ENCODE peak calls at places on chromosomes 12 and 14, in seven cellular contexts. One of them, this sample, is unnamed.

GRCh38 chr12:38587594-38587993 is 271.0 kb downstream of the ALG10B start:
- DNase-seq in mesendoderm: no peak
- DNase-seq in tibial nerve: no peak
- DNase-seq in upper lobe of right lung: no peak
- DNase-seq in gastrocnemius medialis: no peak
- DNase-seq in uterus: no peak
- DNase-seq in breast epithelium: no peak
- DNase-seq in this sample: no peak

GRCh38 chr12:27619308-27619707 is 76.9 kb upstream of the REP15 start:
- DNase-seq in mesendoderm: peak; percentile 54
- DNase-seq in tibial nerve: no peak
- DNase-seq in upper lobe of right lung: no peak
- DNase-seq in gastrocnemius medialis: no peak
- DNase-seq in uterus: no peak
- DNase-seq in breast epithelium: no peak
- DNase-seq in this sample: no peak

GRCh38 chr14:94542111-94542810 is 19.0 kb upstream of the SERPINA4 start:
- DNase-seq in mesendoderm: no peak
- DNase-seq in tibial nerve: no peak
- DNase-seq in upper lobe of right lung: no peak
- DNase-seq in gastrocnemius medialis: no peak
- DNase-seq in uterus: no peak
- DNase-seq in breast epithelium: no peak
- DNase-seq in this sample: peak; percentile 42

GRCh38 chr14:98984719-98985041 is 287.3 kb downstream of the BCL11B start:
- DNase-seq in mesendoderm: peak; percentile 79
- DNase-seq in tibial nerve: no peak
- DNase-seq in upper lobe of right lung: no peak
- DNase-seq in gastrocnemius medialis: no peak
- DNase-seq in uterus: no peak
- DNase-seq in breast epithelium: no peak
- DNase-seq in this sample: no peak

GRCh38 chr12:30450872-30451271 is 244.8 kb downstream of the IPO8 start:
- DNase-seq in mesendoderm: peak; percentile 14
- DNase-seq in tibial nerve: no peak
- DNase-seq in upper lobe of right lung: no peak
- DNase-seq in gastrocnemius medialis: no peak
- DNase-seq in uterus: no peak
- DNase-seq in breast epithelium: no peak
- DNase-seq in this sample: no peak

GRCh38 chr12:29157486-29157946 is 8.4 kb downstream of the FAR2 start:
- DNase-seq in mesendoderm: no peak
- DNase-seq in tibial nerve: no peak
- DNase-seq in upper lobe of right lung: no peak
- DNase-seq in gastrocnemius medialis: no peak
- DNase-seq in uterus: no peak
- DNase-seq in breast epithelium: no peak
- DNase-seq in this sample: no peak

GRCh38 chr12:126537961-126538530 is 1472.8 kb downstream of the AACS start:
- DNase-seq in mesendoderm: no peak
- DNase-seq in tibial nerve: no peak
- DNase-seq in upper lobe of right lung: no peak
- DNase-seq in gastrocnemius medialis: no peak
- DNase-seq in uterus: no peak
- DNase-seq in breast epithelium: no peak
- DNase-seq in this sample: no peak

GRCh38 chr14:52266179-52266578 is 1.3 kb upstream of the PTGDR start:
- DNase-seq in mesendoderm: no peak
- DNase-seq in tibial nerve: peak; percentile 31
- DNase-seq in upper lobe of right lung: no peak
- DNase-seq in gastrocnemius medialis: peak; percentile 33
- DNase-seq in uterus: peak; percentile 64
- DNase-seq in breast epithelium: no peak
- DNase-seq in this sample: no peak

DNA sequence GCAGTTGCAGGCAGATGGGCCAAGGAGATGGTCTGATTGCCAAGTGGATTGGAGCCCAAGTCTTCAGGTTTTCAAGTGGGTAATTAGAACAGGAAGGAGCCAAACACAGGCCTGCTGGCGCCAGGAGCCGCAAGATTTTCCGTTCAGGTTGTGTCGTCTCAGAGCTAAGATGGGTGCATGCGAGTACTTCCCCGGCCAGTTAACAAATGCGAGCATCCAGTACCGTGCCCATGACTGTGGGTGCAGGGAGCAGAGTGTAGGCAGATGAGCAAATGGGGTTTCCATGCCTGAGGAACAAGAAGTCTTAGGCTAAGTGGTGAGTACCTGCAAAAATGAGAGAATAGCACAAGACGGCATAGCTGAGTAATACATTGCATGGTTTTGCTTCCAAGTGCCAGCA is 90.5 kb downstream of the CHST11 start:
- DNase-seq in mesendoderm: no peak
- DNase-seq in tibial nerve: no peak
- DNase-seq in upper lobe of right lung: peak; percentile 66
- DNase-seq in gastrocnemius medialis: no peak
- DNase-seq in uterus: no peak
- DNase-seq in breast epithelium: no peak
- DNase-seq in this sample: no peak
- H3K27ac ChIP-seq in mesendoderm: no peak overlapping the region
- H3K27ac ChIP-seq in tibial nerve: no peak overlapping the region
- H3K27ac ChIP-seq in upper lobe of right lung: no peak overlapping the region
- H3K27ac ChIP-seq in gastrocnemius medialis: no peak overlapping the region
- H3K27ac ChIP-seq in uterus: no peak overlapping the region
- H3K27ac ChIP-seq in breast epithelium: no peak overlapping the region
- H3K27ac ChIP-seq in this sample: no peak overlapping the region

GRCh38 chr14:105876829-105877228 is 350.4 kb downstream of the TMEM121 start:
- DNase-seq in mesendoderm: no peak
- DNase-seq in tibial nerve: peak; percentile 8
- DNase-seq in upper lobe of right lung: no peak
- DNase-seq in gastrocnemius medialis: no peak
- DNase-seq in uterus: no peak
- DNase-seq in breast epithelium: no peak
- DNase-seq in this sample: no peak
- H3K4me1 ChIP-seq in mesendoderm: no peaks in the 10 kb centered on the region
- H3K4me1 ChIP-seq in tibial nerve: no peaks in the 10 kb centered on the region
- H3K4me1 ChIP-seq in upper lobe of right lung: no peaks in the 10 kb centered on the region
- H3K4me1 ChIP-seq in gastrocnemius medialis: no peaks in the 10 kb centered on the region
- H3K4me1 ChIP-seq in uterus: no peaks in the 10 kb centered on the region
- H3K4me1 ChIP-seq in breast epithelium: no peaks in the 10 kb centered on the region
- H3K4me1 ChIP-seq in this sample: no peaks in the 10 kb centered on the region

GRCh38 chr14:96923003-96923402 is 125.8 kb downstream of the VRK1 start:
- DNase-seq in mesendoderm: no peak
- DNase-seq in tibial nerve: no peak
- DNase-seq in upper lobe of right lung: no peak
- DNase-seq in gastrocnemius medialis: no peak
- DNase-seq in uterus: no peak
- DNase-seq in breast epithelium: no peak
- DNase-seq in this sample: no peak
- H3K27ac ChIP-seq in mesendoderm: no peak overlapping the region
- H3K27ac ChIP-seq in tibial nerve: no peak overlapping the region
- H3K27ac ChIP-seq in upper lobe of right lung: no peak overlapping the region
- H3K27ac ChIP-seq in gastrocnemius medialis: no peak overlapping the region
- H3K27ac ChIP-seq in uterus: no peak overlapping the region
- H3K27ac ChIP-seq in breast epithelium: no peak overlapping the region
- H3K27ac ChIP-seq in this sample: no peak overlapping the region

GRCh38 chr14:23316300-23316699 is 5.0 kb upstream of the PABPN1 start:
- DNase-seq in mesendoderm: no peak
- DNase-seq in tibial nerve: no peak
- DNase-seq in upper lobe of right lung: no peak
- DNase-seq in gastrocnemius medialis: no peak
- DNase-seq in uterus: no peak
- DNase-seq in breast epithelium: no peak
- DNase-seq in this sample: no peak
- H3K4me1 ChIP-seq in mesendoderm: peaks cover 5% of the 10 kb centered on the region
- H3K4me1 ChIP-seq in tibial nerve: peaks cover 7% of the 10 kb centered on the region
- H3K4me1 ChIP-seq in upper lobe of right lung: peaks cover 6% of the 10 kb centered on the region
- H3K4me1 ChIP-seq in gastrocnemius medialis: no peaks in the 10 kb centered on the region
- H3K4me1 ChIP-seq in uterus: no peaks in the 10 kb centered on the region
- H3K4me1 ChIP-seq in breast epithelium: no peaks in the 10 kb centered on the region
- H3K4me1 ChIP-seq in this sample: no peaks in the 10 kb centered on the region

GRCh38 chr14:67982711-67983608 is 163.4 kb downstream of the RAD51B start:
- DNase-seq in mesendoderm: no peak
- DNase-seq in tibial nerve: no peak
- DNase-seq in upper lobe of right lung: no peak
- DNase-seq in gastrocnemius medialis: no peak
- DNase-seq in uterus: no peak
- DNase-seq in breast epithelium: no peak
- DNase-seq in this sample: no peak

GRCh38 chr14:67984274-67984673 is 164.7 kb downstream of the RAD51B start:
- DNase-seq in mesendoderm: no peak
- DNase-seq in tibial nerve: no peak
- DNase-seq in upper lobe of right lung: no peak
- DNase-seq in gastrocnemius medialis: no peak
- DNase-seq in uterus: no peak
- DNase-seq in breast epithelium: no peak
- DNase-seq in this sample: no peak

GRCh38 chr14:67987596-67987995 is 168.0 kb downstream of the RAD51B start:
- DNase-seq in mesendoderm: no peak
- DNase-seq in tibial nerve: no peak
- DNase-seq in upper lobe of right lung: no peak
- DNase-seq in gastrocnemius medialis: no peak
- DNase-seq in uterus: peak; percentile 56
- DNase-seq in breast epithelium: no peak
- DNase-seq in this sample: no peak
- H3K27ac ChIP-seq in mesendoderm: no peak overlapping the region
- H3K27ac ChIP-seq in tibial nerve: peak overlapping the region; percentile 27
- H3K27ac ChIP-seq in upper lobe of right lung: peak overlapping the region; percentile 8
- H3K27ac ChIP-seq in gastrocnemius medialis: peak overlapping the region; percentile 14
- H3K27ac ChIP-seq in uterus: peak overlapping the region; percentile 82
- H3K27ac ChIP-seq in breast epithelium: peak overlapping the region; percentile 71
- H3K27ac ChIP-seq in this sample: no peak overlapping the region

GRCh38 chr12:124679047-124679446 is 111.6 kb upstream of the NCOR2 start:
- DNase-seq in mesendoderm: no peak
- DNase-seq in tibial nerve: no peak
- DNase-seq in upper lobe of right lung: no peak
- DNase-seq in gastrocnemius medialis: no peak
- DNase-seq in uterus: no peak
- DNase-seq in breast epithelium: no peak
- DNase-seq in this sample: no peak

GRCh38 chr12:124678421-124678893 is 111.0 kb upstream of the NCOR2 start:
- DNase-seq in mesendoderm: no peak
- DNase-seq in tibial nerve: no peak
- DNase-seq in upper lobe of right lung: no peak
- DNase-seq in gastrocnemius medialis: no peak
- DNase-seq in uterus: no peak
- DNase-seq in breast epithelium: no peak
- DNase-seq in this sample: no peak

GRCh38 chr12:124676725-124677462 is 109.5 kb upstream of the NCOR2 start:
- DNase-seq in mesendoderm: no peak
- DNase-seq in tibial nerve: no peak
- DNase-seq in upper lobe of right lung: no peak
- DNase-seq in gastrocnemius medialis: no peak
- DNase-seq in uterus: no peak
- DNase-seq in breast epithelium: no peak
- DNase-seq in this sample: no peak

GRCh38 chr12:124675881-124676688 is 108.7 kb upstream of the NCOR2 start:
- DNase-seq in mesendoderm: no peak
- DNase-seq in tibial nerve: no peak
- DNase-seq in upper lobe of right lung: no peak
- DNase-seq in gastrocnemius medialis: no peak
- DNase-seq in uterus: no peak
- DNase-seq in breast epithelium: no peak
- DNase-seq in this sample: no peak

DNA sequence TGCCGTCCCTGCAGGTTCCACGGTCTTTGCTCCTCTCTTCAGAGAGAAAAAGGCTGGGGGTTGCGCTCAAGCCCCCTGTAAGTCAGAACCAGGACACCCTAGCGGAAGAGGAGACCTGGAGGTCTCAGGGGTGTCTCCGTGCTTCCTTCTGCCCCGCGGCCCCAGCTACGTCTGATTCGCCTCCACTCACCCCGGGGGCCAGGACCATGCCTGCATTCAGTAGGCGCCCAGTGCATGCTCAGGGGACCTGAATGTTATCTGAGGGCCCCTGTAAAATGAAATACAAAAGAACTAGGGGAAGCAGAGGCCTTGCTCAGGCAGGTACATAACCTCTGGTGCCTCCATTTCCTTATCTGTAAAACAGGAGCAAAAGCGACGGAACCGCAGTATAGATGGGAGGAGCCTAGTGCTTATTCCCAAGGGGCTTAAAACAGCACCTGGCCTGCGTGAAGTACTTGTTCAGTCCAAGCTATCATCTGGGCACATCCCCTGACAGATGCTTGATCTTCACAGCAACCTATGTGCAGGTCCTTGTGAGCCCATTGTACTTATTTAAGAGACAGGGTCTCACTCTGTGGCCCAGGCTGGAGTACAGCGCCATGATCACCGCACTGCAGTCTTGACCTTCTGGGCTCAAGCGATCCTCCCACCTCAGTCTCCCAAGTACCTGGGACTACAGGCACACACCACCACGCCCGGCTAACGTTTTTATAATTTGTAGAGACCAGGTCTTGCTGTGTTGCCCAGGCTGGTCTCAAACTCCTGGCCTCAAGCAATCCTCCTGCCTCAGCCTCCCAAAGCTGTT is 110.3 kb upstream of the NCOR2 start:
- DNase-seq in mesendoderm: no peak
- DNase-seq in tibial nerve: no peak
- DNase-seq in upper lobe of right lung: no peak
- DNase-seq in gastrocnemius medialis: no peak
- DNase-seq in uterus: no peak
- DNase-seq in breast epithelium: no peak
- DNase-seq in this sample: no peak
- H3K4me1 ChIP-seq in mesendoderm: peaks cover 3% of the 10 kb centered on the region
- H3K4me1 ChIP-seq in tibial nerve: peaks cover 19% of the 10 kb centered on the region
- H3K4me1 ChIP-seq in upper lobe of right lung: peaks cover 45% of the 10 kb centered on the region
- H3K4me1 ChIP-seq in gastrocnemius medialis: peaks cover 27% of the 10 kb centered on the region
- H3K4me1 ChIP-seq in uterus: no peaks in the 10 kb centered on the region
- H3K4me1 ChIP-seq in breast epithelium: peaks cover 16% of the 10 kb centered on the region
- H3K4me1 ChIP-seq in this sample: peaks cover 44% of the 10 kb centered on the region

DNA sequence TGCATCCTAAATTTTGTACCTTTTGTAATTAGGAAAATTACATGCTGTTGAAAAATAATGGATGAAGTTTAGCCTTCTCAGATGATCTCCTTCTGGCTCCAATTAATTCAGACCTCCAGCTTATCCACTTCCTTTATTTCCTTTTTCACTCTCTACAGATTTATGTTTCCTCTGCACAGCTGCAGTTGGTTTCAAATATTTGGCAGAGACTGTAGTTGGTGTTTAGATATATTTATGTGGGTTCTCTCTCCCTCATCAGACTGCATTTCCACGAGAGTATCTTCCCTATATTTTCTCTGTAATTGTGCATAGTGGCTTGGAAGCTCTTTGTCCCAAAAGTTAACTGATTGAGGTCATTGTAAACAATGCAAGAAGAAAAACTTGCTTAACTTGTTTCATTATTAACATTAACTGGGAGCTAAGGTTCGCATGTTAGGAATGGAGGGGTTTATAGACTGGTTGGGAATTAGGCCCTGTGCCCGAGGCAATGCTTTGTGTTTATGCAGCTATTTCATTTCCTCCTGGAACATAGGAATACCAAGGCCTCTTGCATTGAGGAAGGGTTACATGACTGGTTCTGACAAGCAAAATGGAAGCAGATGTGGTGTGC is 216.9 kb upstream of the HMGA2 start:
- DNase-seq in mesendoderm: peak; percentile 78
- DNase-seq in tibial nerve: no peak
- DNase-seq in upper lobe of right lung: no peak
- DNase-seq in gastrocnemius medialis: no peak
- DNase-seq in uterus: no peak
- DNase-seq in breast epithelium: peak; percentile 54
- DNase-seq in this sample: no peak
- H3K27ac ChIP-seq in mesendoderm: no peak overlapping the region
- H3K27ac ChIP-seq in tibial nerve: no peak overlapping the region
- H3K27ac ChIP-seq in upper lobe of right lung: no peak overlapping the region
- H3K27ac ChIP-seq in gastrocnemius medialis: no peak overlapping the region
- H3K27ac ChIP-seq in uterus: no peak overlapping the region
- H3K27ac ChIP-seq in breast epithelium: no peak overlapping the region
- H3K27ac ChIP-seq in this sample: no peak overlapping the region

This sample was measured in ascending aorta.